ENCODE peak calls at places on chromosome 9, in seven cellular contexts. One of them, this sample, is unnamed.

GRCh38 chr9:631596-631995 is 209.9 kb upstream of the DMRT1 start:
- DNase-seq in heart left ventricle: no peak
- DNase-seq in IMR-90: peak; percentile 44
- DNase-seq in AG09309: no peak
- DNase-seq in fibroblast of pulmonary artery: no peak
- DNase-seq in heart right ventricle: no peak
- DNase-seq in fibroblast of the aortic adventitia: no peak
- DNase-seq in this sample: peak; percentile 45

GRCh38 chr9:107635137-107635802 is 145.7 kb upstream of the KLF4 start:
- DNase-seq in fibroblast of the aortic adventitia: no peak
- DNase-seq in IMR-90: peak; percentile 43
- DNase-seq in fibroblast of pulmonary artery: peak; percentile 32
- DNase-seq in heart left ventricle: no peak
- DNase-seq in AG09309: no peak
- DNase-seq in heart right ventricle: no peak
- DNase-seq in this sample: no peak

GRCh38 chr9:91245432-91246313 is 116.0 kb downstream of the AUH start:
- DNase-seq in fibroblast of the aortic adventitia: peak; percentile 62
- DNase-seq in heart right ventricle: no peak
- DNase-seq in IMR-90: peak; percentile 57
- DNase-seq in AG09309: no peak
- DNase-seq in heart left ventricle: no peak
- DNase-seq in fibroblast of pulmonary artery: peak; percentile 29
- DNase-seq in this sample: peak; percentile 69

GRCh38 chr9:129174724-129175514 is 3.1 kb downstream of the IER5L start:
- DNase-seq in fibroblast of pulmonary artery: peak; percentile 91
- DNase-seq in heart left ventricle: peak; percentile 91
- DNase-seq in fibroblast of the aortic adventitia: peak; percentile 94
- DNase-seq in IMR-90: peak; percentile 90
- DNase-seq in AG09309: peak; percentile 79
- DNase-seq in heart right ventricle: peak; percentile 87
- DNase-seq in this sample: peak; percentile 72

GRCh38 chr9:89483592-89484474 is 14.1 kb downstream of the SEMA4D start:
- DNase-seq in heart right ventricle: peak; percentile 38
- DNase-seq in fibroblast of the aortic adventitia: no peak
- DNase-seq in IMR-90: no peak
- DNase-seq in heart left ventricle: no peak
- DNase-seq in fibroblast of pulmonary artery: no peak
- DNase-seq in AG09309: no peak
- DNase-seq in this sample: no peak

GRCh38 chr9:684950-685340 is 156.6 kb upstream of the DMRT1 start:
- DNase-seq in fibroblast of pulmonary artery: peak; percentile 59
- DNase-seq in heart right ventricle: no peak
- DNase-seq in heart left ventricle: no peak
- DNase-seq in fibroblast of the aortic adventitia: peak; percentile 78
- DNase-seq in IMR-90: peak; percentile 88
- DNase-seq in AG09309: no peak
- DNase-seq in this sample: peak; percentile 91

GRCh38 chr9:120571443-120572257 is 8.3 kb downstream of the CDK5RAP2 start:
- DNase-seq in IMR-90: peak; percentile 85
- DNase-seq in heart left ventricle: peak; percentile 73
- DNase-seq in heart right ventricle: peak; percentile 64
- DNase-seq in AG09309: peak; percentile 84
- DNase-seq in fibroblast of the aortic adventitia: peak; percentile 90
- DNase-seq in fibroblast of pulmonary artery: peak; percentile 53
- DNase-seq in this sample: no peak

GRCh38 chr9:127931092-127931881 is 710 bp upstream of the PIP5KL1 start:
- DNase-seq in fibroblast of pulmonary artery: peak; percentile 71
- DNase-seq in IMR-90: peak; percentile 74
- DNase-seq in heart right ventricle: no peak
- DNase-seq in fibroblast of the aortic adventitia: peak; percentile 72
- DNase-seq in heart left ventricle: no peak
- DNase-seq in AG09309: no peak
- DNase-seq in this sample: peak; percentile 54

GRCh38 chr9:114894801-114895433 is 35.5 kb downstream of the TNFSF8 start:
- DNase-seq in AG09309: peak; percentile 84
- DNase-seq in fibroblast of the aortic adventitia: peak; percentile 96
- DNase-seq in fibroblast of pulmonary artery: peak; percentile 98
- DNase-seq in heart right ventricle: no peak
- DNase-seq in IMR-90: peak; percentile 99
- DNase-seq in heart left ventricle: peak; percentile 16
- DNase-seq in this sample: peak; percentile 90

GRCh38 chr9:127575875-127576778 is 36.0 kb upstream of the STXBP1 start:
- DNase-seq in heart left ventricle: no peak
- DNase-seq in fibroblast of the aortic adventitia: no peak
- DNase-seq in AG09309: no peak
- DNase-seq in fibroblast of pulmonary artery: no peak
- DNase-seq in heart right ventricle: no peak
- DNase-seq in IMR-90: no peak
- DNase-seq in this sample: no peak

GRCh38 chr9:12776775-12777055 is 1.9 kb downstream of the LURAP1L start:
- DNase-seq in AG09309: no peak
- DNase-seq in heart right ventricle: no peak
- DNase-seq in IMR-90: peak; percentile 63
- DNase-seq in heart left ventricle: no peak
- DNase-seq in fibroblast of pulmonary artery: peak; percentile 52
- DNase-seq in fibroblast of the aortic adventitia: peak; percentile 68
- DNase-seq in this sample: peak; percentile 45

GRCh38 chr9:122075135-122076030 is 17.7 kb downstream of the TTLL11 start:
- DNase-seq in heart right ventricle: no peak
- DNase-seq in IMR-90: peak; percentile 46
- DNase-seq in fibroblast of pulmonary artery: no peak
- DNase-seq in fibroblast of the aortic adventitia: peak; percentile 45
- DNase-seq in heart left ventricle: no peak
- DNase-seq in AG09309: no peak
- DNase-seq in this sample: no peak

GRCh38 chr9:110105107-110105506 is 102.9 kb downstream of the C9orf152 start:
- DNase-seq in fibroblast of pulmonary artery: peak; percentile 89
- DNase-seq in heart right ventricle: no peak
- DNase-seq in AG09309: peak; percentile 49
- DNase-seq in IMR-90: peak; percentile 90
- DNase-seq in heart left ventricle: no peak
- DNase-seq in fibroblast of the aortic adventitia: peak; percentile 65
- DNase-seq in this sample: no peak

GRCh38 chr9:133114886-133115603 is 6.0 kb downstream of the RALGDS start:
- DNase-seq in heart left ventricle: no peak
- DNase-seq in fibroblast of the aortic adventitia: no peak
- DNase-seq in heart right ventricle: peak; percentile 13
- DNase-seq in fibroblast of pulmonary artery: no peak
- DNase-seq in IMR-90: no peak
- DNase-seq in AG09309: no peak
- DNase-seq in this sample: no peak

GRCh38 chr9:124267271-124267807 is 9.6 kb downstream of the NEK6 start:
- DNase-seq in IMR-90: peak; percentile 85
- DNase-seq in fibroblast of the aortic adventitia: peak; percentile 72
- DNase-seq in fibroblast of pulmonary artery: peak; percentile 83
- DNase-seq in AG09309: no peak
- DNase-seq in heart left ventricle: no peak
- DNase-seq in heart right ventricle: no peak
- DNase-seq in this sample: peak; percentile 87

GRCh38 chr9:99239341-99240055 is 17.4 kb downstream of the SEC61B start:
- DNase-seq in IMR-90: peak; percentile 36
- DNase-seq in heart left ventricle: no peak
- DNase-seq in fibroblast of the aortic adventitia: peak; percentile 52
- DNase-seq in heart right ventricle: no peak
- DNase-seq in AG09309: no peak
- DNase-seq in fibroblast of pulmonary artery: peak; percentile 42
- DNase-seq in this sample: peak; percentile 11

GRCh38 chr9:33381231-33381791 is 21.1 kb downstream of the AQP7 start:
- DNase-seq in heart left ventricle: no peak
- DNase-seq in heart right ventricle: no peak
- DNase-seq in AG09309: no peak
- DNase-seq in fibroblast of pulmonary artery: no peak
- DNase-seq in IMR-90: peak; percentile 32
- DNase-seq in fibroblast of the aortic adventitia: no peak
- DNase-seq in this sample: no peak

GRCh38 chr9:108417726-108418125 is 438.1 kb downstream of the ACTL7B start:
- DNase-seq in heart right ventricle: no peak
- DNase-seq in IMR-90: no peak
- DNase-seq in fibroblast of pulmonary artery: peak; percentile 12
- DNase-seq in AG09309: no peak
- DNase-seq in fibroblast of the aortic adventitia: no peak
- DNase-seq in heart left ventricle: no peak
- DNase-seq in this sample: peak; percentile 40

GRCh38 chr9:36163840-36164175 is 5.4 kb upstream of the CCIN start:
- DNase-seq in heart left ventricle: no peak
- DNase-seq in AG09309: no peak
- DNase-seq in fibroblast of pulmonary artery: peak; percentile 63
- DNase-seq in IMR-90: peak; percentile 52
- DNase-seq in heart right ventricle: no peak
- DNase-seq in fibroblast of the aortic adventitia: peak; percentile 40
- DNase-seq in this sample: peak; percentile 40

GRCh38 chr9:114289571-114290481 is 33.1 kb upstream of the ORM1 start:
- DNase-seq in fibroblast of the aortic adventitia: no peak
- DNase-seq in heart left ventricle: peak; percentile 6
- DNase-seq in fibroblast of pulmonary artery: no peak
- DNase-seq in AG09309: no peak
- DNase-seq in heart right ventricle: no peak
- DNase-seq in IMR-90: no peak
- DNase-seq in this sample: no peak

GRCh38 chr9:69254223-69254622 is 70.8 kb upstream of the ENTREP1 start:
- DNase-seq in fibroblast of pulmonary artery: no peak
- DNase-seq in heart right ventricle: no peak
- DNase-seq in heart left ventricle: no peak
- DNase-seq in fibroblast of the aortic adventitia: no peak
- DNase-seq in IMR-90: no peak
- DNase-seq in AG09309: no peak
- DNase-seq in this sample: no peak

GRCh38 chr9:4857163-4857562 is 64.4 kb downstream of the RCL1 start:
- DNase-seq in AG09309: no peak
- DNase-seq in IMR-90: no peak
- DNase-seq in heart right ventricle: no peak
- DNase-seq in fibroblast of the aortic adventitia: no peak
- DNase-seq in heart left ventricle: no peak
- DNase-seq in fibroblast of pulmonary artery: no peak
- DNase-seq in this sample: no peak

GRCh38 chr9:71509054-71509453 is 259.3 kb downstream of the CEMIP2 start:
- DNase-seq in fibroblast of pulmonary artery: no peak
- DNase-seq in heart left ventricle: no peak
- DNase-seq in AG09309: no peak
- DNase-seq in IMR-90: no peak
- DNase-seq in fibroblast of the aortic adventitia: no peak
- DNase-seq in heart right ventricle: no peak
- DNase-seq in this sample: peak; percentile 57

GRCh38 chr9:130208600-130209347 is 36.6 kb downstream of the NCS1 start:
- DNase-seq in AG09309: no peak
- DNase-seq in IMR-90: no peak
- DNase-seq in heart right ventricle: no peak
- DNase-seq in heart left ventricle: no peak
- DNase-seq in fibroblast of the aortic adventitia: no peak
- DNase-seq in fibroblast of pulmonary artery: no peak
- DNase-seq in this sample: no peak

GRCh38 chr9:121283856-121284732 is 16.1 kb downstream of the GSN start:
- DNase-seq in fibroblast of the aortic adventitia: no peak
- DNase-seq in heart right ventricle: no peak
- DNase-seq in fibroblast of pulmonary artery: no peak
- DNase-seq in AG09309: no peak
- DNase-seq in IMR-90: no peak
- DNase-seq in heart left ventricle: no peak
- DNase-seq in this sample: no peak

GRCh38 chr9:134307223-134307600 is 19.0 kb upstream of the RXRA start:
- DNase-seq in fibroblast of the aortic adventitia: no peak
- DNase-seq in heart left ventricle: no peak
- DNase-seq in IMR-90: no peak
- DNase-seq in heart right ventricle: peak; percentile 4
- DNase-seq in AG09309: no peak
- DNase-seq in fibroblast of pulmonary artery: no peak
- DNase-seq in this sample: no peak
- TF ChIP-seq CTCF in fibroblast of the aortic adventitia: no peak
- TF ChIP-seq CTCF in heart left ventricle: no peak
- TF ChIP-seq CTCF in IMR-90: no peak
- TF ChIP-seq CTCF in heart right ventricle: no peak
- TF ChIP-seq CTCF in AG09309: no peak
- TF ChIP-seq CTCF in fibroblast of pulmonary artery: no peak
- TF ChIP-seq CTCF in this sample: no peak

DNA sequence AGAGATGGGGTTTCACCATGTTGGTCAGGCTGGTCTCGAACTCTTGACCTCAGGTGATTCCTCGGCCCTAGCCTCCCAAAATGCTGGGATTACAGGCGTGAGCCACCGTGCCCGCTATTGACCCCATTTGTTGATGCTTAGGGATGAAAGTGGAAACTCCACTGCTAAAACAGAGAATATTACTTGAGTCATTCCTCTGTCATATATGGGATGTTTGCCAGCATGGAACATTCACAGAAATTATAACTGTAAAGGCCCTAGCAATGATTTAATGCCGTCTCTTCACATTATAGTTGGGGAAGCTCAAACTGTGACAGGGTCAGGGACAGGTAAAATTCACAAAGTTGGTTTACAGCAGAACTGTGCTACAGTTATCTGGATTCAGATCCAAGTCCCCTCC is 94.5 kb downstream of the TMC1 start:
- DNase-seq in IMR-90: peak; percentile 5
- DNase-seq in AG09309: no peak
- DNase-seq in heart right ventricle: no peak
- DNase-seq in fibroblast of pulmonary artery: no peak
- DNase-seq in heart left ventricle: no peak
- DNase-seq in fibroblast of the aortic adventitia: peak; percentile 24
- DNase-seq in this sample: peak; percentile 37
- H3K4me3 ChIP-seq in IMR-90: no peak overlapping the region
- H3K4me3 ChIP-seq in AG09309: no peak overlapping the region
- H3K4me3 ChIP-seq in heart right ventricle: no peak overlapping the region
- H3K4me3 ChIP-seq in fibroblast of pulmonary artery: no peak overlapping the region
- H3K4me3 ChIP-seq in heart left ventricle: no peak overlapping the region
- H3K4me3 ChIP-seq in fibroblast of the aortic adventitia: no peak overlapping the region
- H3K4me3 ChIP-seq in this sample: no peak overlapping the region

GRCh38 chr9:20292002-20292401 is 330.3 kb downstream of the MLLT3 start:
- DNase-seq in heart right ventricle: no peak
- DNase-seq in fibroblast of the aortic adventitia: peak; percentile 10
- DNase-seq in AG09309: no peak
- DNase-seq in IMR-90: peak; percentile 72
- DNase-seq in fibroblast of pulmonary artery: peak; percentile 44
- DNase-seq in heart left ventricle: no peak
- DNase-seq in this sample: peak; percentile 34
- TF ChIP-seq CTCF in heart right ventricle: no peak
- TF ChIP-seq CTCF in fibroblast of the aortic adventitia: peak; percentile 14
- TF ChIP-seq CTCF in AG09309: peak; percentile 38
- TF ChIP-seq CTCF in IMR-90: peak; percentile 46
- TF ChIP-seq CTCF in fibroblast of pulmonary artery: peak; percentile 26
- TF ChIP-seq CTCF in heart left ventricle: no peak
- TF ChIP-seq CTCF in this sample: peak; percentile 38

GRCh38 chr9:79665926-79666325 is 94.2 kb downstream of the TLE4 start:
- DNase-seq in fibroblast of the aortic adventitia: no peak
- DNase-seq in heart left ventricle: no peak
- DNase-seq in AG09309: no peak
- DNase-seq in fibroblast of pulmonary artery: no peak
- DNase-seq in heart right ventricle: no peak
- DNase-seq in IMR-90: no peak
- DNase-seq in this sample: no peak

GRCh38 chr9:79663878-79664277 is 92.1 kb downstream of the TLE4 start:
- DNase-seq in IMR-90: no peak
- DNase-seq in fibroblast of the aortic adventitia: no peak
- DNase-seq in heart right ventricle: no peak
- DNase-seq in heart left ventricle: no peak
- DNase-seq in fibroblast of pulmonary artery: no peak
- DNase-seq in AG09309: no peak
- DNase-seq in this sample: no peak

GRCh38 chr9:79663299-79663698 is 91.5 kb downstream of the TLE4 start:
- DNase-seq in heart right ventricle: no peak
- DNase-seq in fibroblast of pulmonary artery: no peak
- DNase-seq in fibroblast of the aortic adventitia: no peak
- DNase-seq in AG09309: no peak
- DNase-seq in heart left ventricle: no peak
- DNase-seq in IMR-90: no peak
- DNase-seq in this sample: no peak

GRCh38 chr9:79665383-79665782 is 93.6 kb downstream of the TLE4 start:
- DNase-seq in fibroblast of the aortic adventitia: no peak
- DNase-seq in heart left ventricle: no peak
- DNase-seq in IMR-90: no peak
- DNase-seq in fibroblast of pulmonary artery: no peak
- DNase-seq in heart right ventricle: no peak
- DNase-seq in AG09309: no peak
- DNase-seq in this sample: no peak

GRCh38 chr9:79664375-79664825 is 92.6 kb downstream of the TLE4 start:
- DNase-seq in heart left ventricle: no peak
- DNase-seq in fibroblast of the aortic adventitia: no peak
- DNase-seq in fibroblast of pulmonary artery: no peak
- DNase-seq in AG09309: no peak
- DNase-seq in heart right ventricle: no peak
- DNase-seq in IMR-90: peak; percentile 36
- DNase-seq in this sample: no peak
- H3K4me3 ChIP-seq in heart left ventricle: no peak overlapping the region
- H3K4me3 ChIP-seq in fibroblast of the aortic adventitia: no peak overlapping the region
- H3K4me3 ChIP-seq in fibroblast of pulmonary artery: no peak overlapping the region
- H3K4me3 ChIP-seq in AG09309: no peak overlapping the region
- H3K4me3 ChIP-seq in heart right ventricle: no peak overlapping the region
- H3K4me3 ChIP-seq in IMR-90: no peak overlapping the region
- H3K4me3 ChIP-seq in this sample: no peak overlapping the region